ENCODE peak calls at places on chromosomes 11 and 22, in six cellular contexts. M, R, J, G, C and T are unnamed samples. For H3K79me2, the result is how much of the 10 kb centered on the place peaks cover.

GRCh38 chr11:22656128-22656527 is 10.3 kb upstream of the GAS2 start:
- DNase-seq in M (no peak), J (no peak), C (no peak), R (no peak), G (no peak), T (no peak)

GRCh38 chr11:86418929-86419328 is 44.2 kb downstream of the CCDC81 start:
- DNase-seq in G (peak), J (no peak), R (peak), M (no peak), C (no peak), T (no peak)

GRCh38 chr11:112249871-112250590 is 10.6 kb downstream of the PLET1 start:
- DNase-seq in G (no peak), R (no peak), J (no peak), M (peak), C (no peak), T (peak)

GRCh38 chr22:22103078-22103593 is 120.5 kb upstream of the TOP3B start:
- DNase-seq in G (peak), M (peak), J (peak), R (peak), C (peak), T (no peak)

GRCh38 chr22:30310881-30311771 is 15.6 kb downstream of the TBC1D10A start:
- DNase-seq in M (no peak), G (no peak), R (peak), J (no peak), C (no peak), T (no peak)

GRCh38 chr11:67071420-67072284 is 15.0 kb downstream of the RHOD start:
- DNase-seq in C (peak), M (peak), R (peak), G (peak), J (peak), T (peak)

GRCh38 chr22:23035557-23036277 is 34.6 kb upstream of the GNAZ start:
- DNase-seq in M (no peak), R (no peak), G (no peak), J (no peak), C (no peak), T (no peak)

GRCh38 chr22:46923394-46923793 is 160.9 kb downstream of the TBC1D22A start:
- DNase-seq in G (no peak), M (no peak), C (no peak), R (no peak), J (no peak), T (no peak)

DNA sequence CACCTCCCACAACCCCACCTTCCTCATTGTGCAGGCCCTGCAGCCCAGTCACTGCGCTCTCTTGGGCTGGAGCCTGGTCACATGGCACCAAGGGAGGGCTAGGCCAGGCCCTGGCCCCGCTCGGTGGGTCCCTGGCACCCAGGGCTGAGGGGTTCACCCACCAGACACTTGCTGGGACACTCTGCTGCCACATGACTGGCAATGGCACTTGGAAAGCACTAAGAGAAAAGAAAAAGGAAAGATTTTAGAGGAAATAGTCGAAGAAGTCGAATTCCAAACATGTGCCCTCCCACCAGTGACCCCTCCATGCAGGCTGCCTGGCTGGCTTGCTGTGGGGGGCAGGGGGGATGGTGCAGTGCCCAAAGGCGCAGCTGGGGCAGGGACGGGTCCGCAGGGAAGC is 12.3 kb upstream of the TTLL8 start:
- DNase-seq in C (no peak), M (no peak), G (no peak), R (no peak), J (no peak), T (no peak)
- H3K79me2 ChIP-seq in C (under half), M (under half), G (under half), R (under half), J (under half), T (under half)

GRCh38 chr11:69314555-69314954 is 20.6 kb downstream of the MYEOV start:
- DNase-seq in C (no peak), R (no peak), G (no peak), J (no peak), M (no peak), T (no peak)

GRCh38 chr11:69310934-69311766 is 17.2 kb downstream of the MYEOV start:
- DNase-seq in G (no peak), C (no peak), M (no peak), R (no peak), J (no peak), T (no peak)

GRCh38 chr11:69311767-69312385 is 17.9 kb downstream of the MYEOV start:
- DNase-seq in R (no peak), C (no peak), G (no peak), J (no peak), M (no peak), T (peak)

GRCh38 chr11:69313992-69314391 is 20.0 kb downstream of the MYEOV start:
- DNase-seq in C (no peak), M (no peak), J (no peak), R (no peak), G (no peak), T (no peak)

GRCh38 chr11:69312418-69313399 is 18.8 kb downstream of the MYEOV start:
- DNase-seq in R (no peak), C (no peak), M (no peak), J (no peak), G (no peak), T (no peak)
- H3K79me2 ChIP-seq in R (half or more), C (under half), M (under half), J (under half), G (under half), T (under half)

GRCh38 chr11:15830730-15831443 is 525.5 kb downstream of the SOX6 start:
- DNase-seq in C (no peak), J (no peak), M (no peak), G (no peak), R (no peak), T (no peak)

GRCh38 chr11:15836801-15837200 is 519.5 kb downstream of the SOX6 start:
- DNase-seq in G (no peak), M (no peak), R (no peak), C (no peak), J (no peak), T (no peak)

GRCh38 chr11:15837901-15838489 is 518.4 kb downstream of the SOX6 start:
- DNase-seq in G (no peak), J (no peak), C (no peak), M (no peak), R (no peak), T (peak)

GRCh38 chr11:15839061-15839460 is 517.3 kb downstream of the SOX6 start:
- DNase-seq in G (no peak), C (peak), M (no peak), R (no peak), J (no peak), T (no peak)

GRCh38 chr11:15835705-15836411 is 520.5 kb downstream of the SOX6 start:
- DNase-seq in M (no peak), G (no peak), J (no peak), C (peak), R (no peak), T (no peak)
- H3K79me2 ChIP-seq in M (under half), G (under half), J (under half), C (under half), R (under half), T (under half)

GRCh38 chr11:78331711-78332110 is 85.9 kb downstream of the GAB2 start:
- DNase-seq in M (no peak), J (no peak), G (no peak), R (no peak), C (no peak), T (no peak)
- H3K79me2 ChIP-seq in M (under half), J (under half), G (under half), R (under half), C (under half), T (under half)

GRCh38 chr11:123460006-123460700 is 30.1 kb downstream of the GRAMD1B start:
- DNase-seq in G (no peak), J (no peak), M (no peak), C (no peak), R (no peak), T (no peak)
- H3K79me2 ChIP-seq in G (under half), J (under half), M (under half), C (under half), R (half or more), T (under half)

DNA sequence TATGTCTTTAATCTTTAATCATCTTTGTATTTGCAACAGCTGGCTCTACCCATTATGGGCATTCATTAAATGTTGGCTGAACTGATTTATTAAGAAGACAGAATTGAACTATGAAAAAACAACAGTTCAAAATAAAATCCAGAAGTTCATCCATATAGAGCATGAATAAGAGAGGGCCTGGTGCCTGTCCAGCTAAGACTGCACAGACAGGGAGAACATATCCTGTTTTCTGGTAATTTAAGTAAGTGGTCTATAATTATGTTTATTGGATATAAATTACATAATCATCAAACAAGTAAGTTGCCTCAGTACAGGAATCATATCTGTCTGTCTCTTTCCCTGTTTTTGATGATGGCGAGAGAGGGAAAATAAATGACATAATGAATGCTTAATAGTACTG is 137.2 kb downstream of the RBFOX2 start:
- DNase-seq in C (peak), J (no peak), M (no peak), R (no peak), G (no peak), T (no peak)
- H3K79me2 ChIP-seq in C (half or more), J (under half), M (under half), R (half or more), G (half or more), T (half or more)

DNA sequence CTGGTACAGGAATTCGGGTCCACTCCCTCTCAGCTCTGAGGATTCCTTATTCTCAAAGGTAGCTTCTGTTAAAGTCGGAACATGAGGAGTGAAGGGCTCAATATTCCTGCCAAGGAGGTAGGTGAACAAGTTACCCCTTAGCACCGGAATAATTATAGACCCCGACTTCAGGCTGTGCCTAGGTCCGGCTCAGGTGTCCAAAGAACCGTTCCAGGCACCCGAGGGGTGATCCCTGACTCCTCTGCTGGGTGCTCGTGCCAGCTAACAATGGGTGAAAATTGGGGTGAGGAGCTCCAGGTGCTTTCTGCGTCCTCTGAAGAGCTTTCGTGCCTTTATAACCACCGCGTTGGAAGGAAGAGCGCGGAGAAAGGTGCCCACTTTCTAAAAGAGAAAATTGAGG is 445 bp downstream of the CYB561A3 start:
- DNase-seq in M (no peak), C (peak), J (no peak), R (peak), G (peak), T (no peak)
- H3K79me2 ChIP-seq in M (under half), C (under half), J (under half), R (under half), G (under half), T (under half)

DNA sequence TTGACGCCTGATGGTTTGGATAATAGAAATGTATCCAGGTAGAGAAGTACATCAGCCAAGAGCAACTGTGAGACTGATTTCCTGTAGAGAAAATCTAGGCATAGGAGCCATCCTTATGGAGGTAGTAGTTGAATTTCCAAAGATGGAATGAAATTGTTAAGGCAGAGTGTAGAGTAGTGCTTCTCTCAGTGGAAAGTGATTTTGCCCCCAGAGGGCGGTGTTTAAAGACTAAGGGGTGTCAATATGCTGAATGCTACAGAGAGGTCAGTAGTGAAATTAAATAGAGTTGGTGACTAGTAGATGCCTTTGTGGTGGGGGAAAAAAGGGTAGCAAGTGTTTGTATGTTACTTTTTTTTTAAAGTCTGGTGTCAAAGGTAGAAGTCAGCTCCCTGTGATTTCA is 54.5 kb downstream of the TRIM44 start:
- DNase-seq in G (peak), J (peak), M (no peak), R (peak), C (no peak), T (no peak)
- H3K79me2 ChIP-seq in G (under half), J (under half), M (under half), R (under half), C (half or more), T (half or more)

DNA sequence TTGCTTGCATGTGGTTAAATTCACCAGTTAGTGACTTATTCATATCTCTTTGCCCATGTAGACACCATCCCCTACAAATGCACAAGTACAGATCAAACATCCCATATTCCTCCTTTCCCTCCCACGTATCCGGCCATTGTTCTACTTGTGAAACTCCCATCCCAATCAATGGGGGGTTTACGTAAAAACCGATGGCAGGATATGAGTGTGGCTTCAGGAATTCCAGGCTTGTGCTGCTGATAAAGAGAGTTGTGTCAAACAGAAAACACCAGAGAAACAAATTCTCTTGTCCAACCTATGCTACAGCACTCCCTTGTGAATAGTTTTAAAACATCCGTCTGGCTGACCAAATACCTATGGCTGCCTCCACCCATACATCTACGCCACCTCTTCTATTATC is 15.5 kb downstream of the FLI1 start:
- DNase-seq in M (peak), G (no peak), J (no peak), C (no peak), R (peak), T (no peak)
- H3K79me2 ChIP-seq in M (under half), G (under half), J (under half), C (half or more), R (under half), T (under half)

GRCh38 chr22:42984397-42984796 is 30.6 kb downstream of the PACSIN2 start:
- DNase-seq in G (no peak), J (no peak), M (no peak), R (no peak), C (no peak), T (no peak)

GRCh38 chr22:42985541-42985925 is 29.4 kb downstream of the PACSIN2 start:
- DNase-seq in R (no peak), C (peak), M (no peak), J (no peak), G (no peak), T (no peak)

GRCh38 chr22:42986115-42986514 is 28.8 kb downstream of the PACSIN2 start:
- DNase-seq in C (no peak), M (no peak), G (no peak), J (no peak), R (no peak), T (no peak)

GRCh38 chr22:42983470-42983869 is 31.5 kb downstream of the PACSIN2 start:
- DNase-seq in J (no peak), M (no peak), C (no peak), R (no peak), G (no peak), T (no peak)

GRCh38 chr22:42984814-42985540 is 30.0 kb downstream of the PACSIN2 start:
- DNase-seq in C (no peak), G (no peak), R (no peak), M (no peak), J (no peak), T (no peak)
- H3K79me2 ChIP-seq in C (half or more), G (half or more), R (under half), M (under half), J (under half), T (half or more)